ENCODE peak calls at places on chromosomes 5 and 9, in six cellular contexts. G is GM03348; Z is CD8-positive, alpha-beta T cell; U is ovary; H is EL; C is HFFc6. A is an unnamed sample.

GRCh38 chr9:132114102-132114707 is 34.5 kb upstream of the MED27 start:
- DNase-seq in Z (peak; percentile 14), H (peak; percentile 43), U (peak; percentile 33), G (peak; percentile 76), C (no peak), A (peak; percentile 67)

GRCh38 chr9:94868462-94868861 is 142.0 kb downstream of the AOPEP start:
- DNase-seq in U (no peak), Z (no peak), H (no peak), G (no peak), C (no peak), A (no peak)

GRCh38 chr5:171842006-171842776 is 56.6 kb downstream of the SMIM23 start:
- DNase-seq in U (no peak), Z (no peak), C (no peak), G (peak; percentile 56), H (no peak), A (no peak)

GRCh38 chr5:179166886-179167841 is 107.0 kb downstream of the ZNF354C start:
- DNase-seq in Z (peak; percentile 60), H (peak; percentile 53), U (peak; percentile 74), C (no peak), G (peak; percentile 96), A (peak; percentile 59)

GRCh38 chr9:103397868-103398600 is 402.9 kb downstream of the CYLC2 start:
- DNase-seq in U (no peak), H (peak; percentile 0), G (peak; percentile 7), C (peak; percentile 0), Z (no peak), A (peak; percentile 39)

GRCh38 chr9:70324963-70325362 is 66.2 kb downstream of the SMC5 start:
- DNase-seq in H (peak; percentile 80), C (peak; percentile 79), G (peak; percentile 23), U (no peak), Z (no peak), A (no peak)

GRCh38 chr5:2370626-2371418 is 380.7 kb downstream of the IRX2 start:
- DNase-seq in G (no peak), C (no peak), Z (no peak), U (no peak), H (no peak), A (no peak)

GRCh38 chr5:151086905-151087360 is 6.1 kb upstream of the TNIP1 start:
- DNase-seq in H (no peak), G (no peak), U (no peak), Z (peak; percentile 44), C (no peak), A (no peak)